ENCODE peak calls at places on chromosome 5, in four cellular contexts. One of them, this sample, is unnamed.

GRCh38 chr5:151703227-151703626 is 16.5 kb upstream of the SPARC start:
- DNase-seq in GM12865: peak; percentile 87
- DNase-seq in Kasumi-1: no peak
- DNase-seq in GM23338: no peak
- DNase-seq in this sample: no peak

GRCh38 chr5:133761606-133762005 is 149.3 kb upstream of the FSTL4 start:
- DNase-seq in GM23338: no peak
- DNase-seq in Kasumi-1: no peak
- DNase-seq in GM12865: no peak
- DNase-seq in this sample: no peak

GRCh38 chr5:171601266-171601881 is 181.9 kb downstream of the FGF18 start:
- DNase-seq in GM23338: no peak
- DNase-seq in GM12865: peak; percentile 13
- DNase-seq in Kasumi-1: peak; percentile 98
- DNase-seq in this sample: peak; percentile 88

GRCh38 chr5:51347704-51348103 is 35.5 kb upstream of the ISL1 start:
- DNase-seq in GM23338: peak; percentile 60
- DNase-seq in Kasumi-1: no peak
- DNase-seq in GM12865: no peak
- DNase-seq in this sample: no peak

GRCh38 chr5:142303576-142303975 is 21.2 kb downstream of the SPRY4 start:
- DNase-seq in GM23338: no peak
- DNase-seq in GM12865: no peak
- DNase-seq in Kasumi-1: no peak
- DNase-seq in this sample: no peak

GRCh38 chr5:157107508-157107907 is 1.3 kb downstream of the HAVCR2 start:
- DNase-seq in Kasumi-1: no peak
- DNase-seq in GM23338: no peak
- DNase-seq in GM12865: no peak
- DNase-seq in this sample: no peak

GRCh38 chr5:154836225-154836624 is 14.2 kb downstream of the FAXDC2 start:
- DNase-seq in Kasumi-1: no peak
- DNase-seq in GM23338: no peak
- DNase-seq in GM12865: no peak
- DNase-seq in this sample: no peak

GRCh38 chr5:115640274-115640673 is 14.4 kb upstream of the TMED7 start:
- DNase-seq in GM12865: peak; percentile 52
- DNase-seq in Kasumi-1: no peak
- DNase-seq in GM23338: no peak
- DNase-seq in this sample: no peak

GRCh38 chr5:143010335-143010734 is 240.2 kb downstream of the ARHGAP26 start:
- DNase-seq in GM23338: no peak
- DNase-seq in GM12865: no peak
- DNase-seq in Kasumi-1: no peak
- DNase-seq in this sample: no peak

GRCh38 chr5:156327306-156327705 is 342 bp downstream of the SGCD start:
- DNase-seq in Kasumi-1: no peak
- DNase-seq in GM12865: no peak
- DNase-seq in GM23338: no peak
- DNase-seq in this sample: no peak